ENCODE peak calls at places on chromosomes 11 and 22, in seven cellular contexts. D is fibroblast of lung, P is Peyer's patch, F is keratinocyte, T is BJ, A is esophagus squamous epithelium, S is astrocyte of the spinal cord. O is an unnamed sample.

GRCh38 chr11:125902927-125903752 is at the start of gene PUS3:
- DNase-seq in T (peak; percentile 29), S (peak; percentile 85), P (peak; percentile 95), A (peak; percentile 33), F (no peak), D (peak; percentile 76), O (peak; percentile 86)

GRCh38 chr11:76201056-76201455 is 5.2 kb downstream of the WNT11 start:
- DNase-seq in P (no peak), D (no peak), T (no peak), S (no peak), F (no peak), A (no peak), O (no peak)

GRCh38 chr11:101336858-101337257 is 207.2 kb upstream of the PGR start:
- DNase-seq in T (no peak), D (no peak), S (no peak), A (no peak), F (no peak), P (no peak), O (no peak)

GRCh38 chr11:130611791-130612251 is 163.4 kb downstream of the ADAMTS15 start:
- DNase-seq in A (no peak), D (peak; percentile 87), S (peak; percentile 77), P (no peak), F (no peak), T (peak; percentile 86), O (peak; percentile 65)

GRCh38 chr11:117328414-117329010 is 858 bp downstream of the CEP164 start:
- DNase-seq in A (no peak), T (peak; percentile 18), D (peak; percentile 56), F (no peak), P (peak; percentile 53), S (peak; percentile 58), O (peak; percentile 51)

GRCh38 chr11:103584021-103584420 is 452.4 kb upstream of the DDI1 start:
- DNase-seq in A (no peak), T (no peak), D (no peak), F (no peak), P (no peak), S (no peak), O (no peak)

GRCh38 chr11:34492806-34493414 is 20.7 kb downstream of the ELF5 start:
- DNase-seq in S (peak; percentile 69), D (peak; percentile 48), A (no peak), F (no peak), P (peak; percentile 89), T (no peak), O (peak; percentile 71)

GRCh38 chr22:30159561-30160353 is 79.5 kb downstream of the HORMAD2 start:
- DNase-seq in A (no peak), S (peak; percentile 82), F (peak; percentile 4), T (peak; percentile 7), D (peak; percentile 82), P (no peak), O (peak; percentile 83)

GRCh38 chr11:108654994-108655631 is 9.8 kb upstream of the DDX10 start:
- DNase-seq in T (no peak), F (no peak), P (peak; percentile 64), A (no peak), D (peak; percentile 43), S (peak; percentile 66), O (peak; percentile 72)

GRCh38 chr22:31148516-31148915 is 8.2 kb upstream of the PLA2G3 start:
- DNase-seq in F (no peak), A (no peak), D (peak; percentile 45), S (peak; percentile 57), T (no peak), P (no peak), O (peak; percentile 75)

GRCh38 chr11:74278721-74279148 is 32.7 kb downstream of the P4HA3 start:
- DNase-seq in A (no peak), D (peak; percentile 100), T (peak; percentile 96), F (no peak), P (peak; percentile 53), S (peak; percentile 100), O (peak; percentile 99)

GRCh38 chr22:17807571-17808410 is 33.5 kb upstream of the BID start:
- DNase-seq in P (no peak), F (no peak), S (peak; percentile 18), D (peak; percentile 32), A (no peak), T (no peak), O (no peak)

GRCh38 chr22:38572065-38572464 is 2.1 kb upstream of the DMC1 start:
- DNase-seq in D (peak; percentile 42), F (no peak), T (no peak), A (no peak), S (peak; percentile 63), P (peak; percentile 59), O (peak; percentile 74)

GRCh38 chr11:105870521-105871113 is 151.4 kb downstream of the MSANTD4 start:
- DNase-seq in A (no peak), P (no peak), D (no peak), S (no peak), F (no peak), T (no peak), O (no peak)

GRCh38 chr11:19344661-19345518 is 104.1 kb upstream of the E2F8 start:
- DNase-seq in F (peak; percentile 41), T (no peak), S (peak; percentile 31), D (peak; percentile 20), P (no peak), A (no peak), O (peak; percentile 65)

GRCh38 chr11:10418259-10418949 is 36.7 kb upstream of the AMPD3 start:
- DNase-seq in F (no peak), T (no peak), A (no peak), P (no peak), D (peak; percentile 12), S (no peak), O (peak; percentile 56)

GRCh38 chr11:120335596-120335927 is 651 bp upstream of the ARHGEF12 start:
- DNase-seq in T (no peak), A (no peak), D (no peak), F (no peak), P (no peak), S (no peak), O (peak; percentile 35)

GRCh38 chr11:120334894-120335462 is 1.2 kb upstream of the ARHGEF12 start:
- DNase-seq in S (peak; percentile 90), A (no peak), F (no peak), P (peak; percentile 89), D (peak; percentile 87), T (peak; percentile 53), O (peak; percentile 94)

GRCh38 chr11:120336641-120337132 is 474 bp downstream of the ARHGEF12 start:
- DNase-seq in T (no peak), S (peak; percentile 45), A (no peak), D (peak; percentile 30), F (no peak), P (peak; percentile 62), O (peak; percentile 39)

GRCh38 chr11:120337133-120337895 is 1.1 kb downstream of the ARHGEF12 start:
- DNase-seq in F (no peak), A (no peak), T (no peak), D (peak; percentile 50), P (no peak), S (no peak), O (peak; percentile 42)

DNA sequence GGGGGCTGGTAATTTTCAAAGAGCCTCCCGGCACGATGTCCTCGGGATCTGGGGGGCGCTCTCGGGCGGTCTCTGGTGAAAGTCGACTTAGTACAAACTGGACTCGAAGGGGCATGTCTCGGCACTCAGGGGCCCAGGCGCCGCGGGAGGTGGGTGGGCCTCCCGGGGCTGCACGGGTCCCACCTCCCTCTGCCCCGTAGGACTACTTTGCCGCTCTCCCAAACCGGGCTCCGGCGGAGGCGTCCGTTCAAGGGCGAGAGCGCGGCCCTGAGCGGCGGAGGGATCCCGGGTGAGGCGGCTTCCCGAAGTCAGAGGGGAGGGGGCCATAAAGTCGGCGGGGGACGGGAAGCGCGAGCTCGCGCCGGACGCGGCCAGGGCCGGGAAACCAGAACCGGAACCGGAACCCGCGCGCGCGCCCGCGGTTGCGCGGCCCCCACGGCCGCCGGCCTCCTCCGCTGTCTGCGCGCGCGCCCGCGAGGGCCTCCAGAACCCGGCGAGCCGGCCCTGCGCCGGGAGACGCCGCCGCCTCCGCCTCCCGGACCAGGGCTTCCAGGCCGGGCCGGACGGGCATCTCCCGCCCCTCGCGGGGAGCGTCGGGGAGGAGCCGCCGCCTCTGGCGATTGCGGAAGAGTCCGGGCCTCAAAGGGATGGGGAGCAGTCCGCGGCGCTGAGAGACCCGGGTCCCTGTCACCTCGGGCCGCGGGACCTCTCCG is at the start of gene ARHGEF12:
- DNase-seq in T (peak; percentile 66), F (no peak), P (peak; percentile 97), A (peak; percentile 60), D (peak; percentile 99), S (peak; percentile 99), O (peak; percentile 98)
- TF ChIP-seq CTCF in T (peak; percentile 53), F (peak; percentile 26), P (no peak), A (peak; percentile 3), D (peak; percentile 54), S (peak; percentile 52), O (no peak)

GRCh38 chr22:35311551-35311999 is 11.9 kb downstream of the TOM1 start:
- DNase-seq in T (no peak), F (no peak), S (no peak), P (peak; percentile 27), A (no peak), D (no peak), O (no peak)
- H3K4me3 ChIP-seq in T (no peak overlapping the region), F (no peak overlapping the region), S (no peak overlapping the region), P (peak overlapping the region; percentile 9), A (no peak overlapping the region), D (no peak overlapping the region), O (no peak overlapping the region)

DNA sequence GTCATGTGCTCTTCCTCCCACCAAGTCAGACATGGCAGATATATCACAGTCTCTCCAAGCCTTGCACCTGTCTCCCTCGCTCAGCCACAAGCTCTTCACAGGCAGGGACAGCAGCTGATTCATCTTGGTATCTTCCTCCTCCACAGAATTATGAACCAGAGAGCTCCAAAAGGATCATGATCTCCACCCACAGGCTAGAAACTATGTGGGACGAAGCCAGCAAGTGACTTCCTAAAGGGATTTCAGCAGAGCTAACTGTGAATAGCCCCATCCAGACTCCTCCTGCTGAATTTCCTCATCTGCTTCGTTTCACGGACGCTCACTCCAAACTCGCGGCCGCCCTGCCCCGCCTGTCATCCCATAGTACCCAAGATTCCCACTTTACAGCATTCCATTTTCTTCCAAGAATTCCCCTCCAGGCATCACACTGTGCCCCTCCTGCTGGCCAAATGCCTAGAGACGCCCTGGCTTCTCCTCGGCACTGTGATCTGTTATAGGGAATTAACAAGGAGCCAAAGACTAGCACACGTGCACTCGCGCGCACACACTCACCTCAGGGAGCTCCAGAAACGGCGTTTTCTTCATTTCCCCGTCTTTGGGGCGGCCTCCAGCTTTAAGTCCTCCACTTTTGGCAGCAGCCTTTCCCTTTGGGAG is 35.7 kb downstream of the SPATA19 start:
- DNase-seq in D (peak; percentile 1), F (no peak), T (no peak), S (no peak), A (no peak), P (no peak), O (no peak)
- TF ChIP-seq CTCF in D (no peak), F (no peak), T (no peak), S (no peak), A (no peak), P (no peak), O (no peak)

GRCh38 chr22:40199223-40199622 is 21.5 kb downstream of the TNRC6B start:
- DNase-seq in S (no peak), A (no peak), T (no peak), D (no peak), F (no peak), P (no peak), O (no peak)

GRCh38 chr22:40190501-40190900 is 12.8 kb downstream of the TNRC6B start:
- DNase-seq in D (no peak), P (peak; percentile 74), S (no peak), A (no peak), F (no peak), T (no peak), O (no peak)

GRCh38 chr22:40193429-40194421 is 16.0 kb downstream of the TNRC6B start:
- DNase-seq in P (peak; percentile 36), S (peak; percentile 62), T (no peak), D (peak; percentile 39), F (no peak), A (no peak), O (peak; percentile 58)

GRCh38 chr22:40196628-40197027 is 18.9 kb downstream of the TNRC6B start:
- DNase-seq in A (no peak), T (peak; percentile 73), D (peak; percentile 97), S (peak; percentile 92), P (peak; percentile 42), F (peak; percentile 54), O (peak; percentile 88)

GRCh38 chr22:40194656-40195055 is 16.9 kb downstream of the TNRC6B start:
- DNase-seq in F (no peak), A (no peak), T (no peak), S (no peak), P (no peak), D (no peak), O (no peak)
- H3K4me3 ChIP-seq in F (no peak overlapping the region), A (no peak overlapping the region), T (no peak overlapping the region), S (no peak overlapping the region), P (no peak overlapping the region), D (no peak overlapping the region), O (no peak overlapping the region)